ENCODE peak calls at places on chromosome 7, in four cellular contexts. G, K, A and S are unnamed samples.

GRCh38 chr7:100247152-100247757 is 27.5 kb downstream of the PVRIG start:
- DNase-seq in G (no peak), K (peak), A (peak), S (peak)

GRCh38 chr7:124881981-124882380 is 47.6 kb downstream of the POT1 start:
- DNase-seq in G (no peak), K (no peak), A (no peak), S (no peak)

GRCh38 chr7:102456327-102456726 is 8.3 kb downstream of the ALKBH4 start:
- DNase-seq in G (no peak), K (no peak), A (peak), S (no peak)

GRCh38 chr7:2166625-2167280 is 66.0 kb downstream of the MAD1L1 start:
- DNase-seq in G (peak), K (no peak), A (no peak), S (no peak)

GRCh38 chr7:111982133-111982532 is 224.1 kb downstream of the DOCK4 start:
- DNase-seq in G (no peak), K (no peak), A (peak), S (no peak)

GRCh38 chr7:50629238-50629901 is 64.2 kb upstream of the DDC start:
- DNase-seq in G (no peak), K (no peak), A (no peak), S (no peak)

GRCh38 chr7:64313740-64314491 is at the start of gene ZNF736:
- DNase-seq in G (peak), K (peak), A (peak), S (no peak)

GRCh38 chr7:94301024-94301588 is 93.6 kb upstream of the COL1A2 start:
- DNase-seq in G (no peak), K (peak), A (peak), S (peak)

GRCh38 chr7:18927134-18927533 is 190.3 kb downstream of the TWIST1 start:
- DNase-seq in G (no peak), K (no peak), A (no peak), S (no peak)

GRCh38 chr7:108004220-108005142 is 1.5 kb upstream of the LAMB1 start:
- DNase-seq in G (no peak), K (no peak), A (peak), S (no peak)

GRCh38 chr7:94396606-94397005 is 1.9 kb downstream of the COL1A2 start:
- DNase-seq in G (no peak), K (no peak), A (no peak), S (no peak)

GRCh38 chr7:69898189-69898588 is 299.9 kb downstream of the AUTS2 start:
- DNase-seq in G (no peak), K (no peak), A (no peak), S (no peak)

GRCh38 chr7:3193721-3194120 is 107.3 kb upstream of the SDK1 start:
- DNase-seq in G (no peak), K (no peak), A (no peak), S (no peak)

GRCh38 chr7:47534322-47535032 is 47.4 kb downstream of the TNS3 start:
- DNase-seq in G (no peak), K (no peak), A (peak), S (no peak)
- TF ChIP-seq CTCF in G (no peak), K (no peak), A (peak), S (no peak)

DNA sequence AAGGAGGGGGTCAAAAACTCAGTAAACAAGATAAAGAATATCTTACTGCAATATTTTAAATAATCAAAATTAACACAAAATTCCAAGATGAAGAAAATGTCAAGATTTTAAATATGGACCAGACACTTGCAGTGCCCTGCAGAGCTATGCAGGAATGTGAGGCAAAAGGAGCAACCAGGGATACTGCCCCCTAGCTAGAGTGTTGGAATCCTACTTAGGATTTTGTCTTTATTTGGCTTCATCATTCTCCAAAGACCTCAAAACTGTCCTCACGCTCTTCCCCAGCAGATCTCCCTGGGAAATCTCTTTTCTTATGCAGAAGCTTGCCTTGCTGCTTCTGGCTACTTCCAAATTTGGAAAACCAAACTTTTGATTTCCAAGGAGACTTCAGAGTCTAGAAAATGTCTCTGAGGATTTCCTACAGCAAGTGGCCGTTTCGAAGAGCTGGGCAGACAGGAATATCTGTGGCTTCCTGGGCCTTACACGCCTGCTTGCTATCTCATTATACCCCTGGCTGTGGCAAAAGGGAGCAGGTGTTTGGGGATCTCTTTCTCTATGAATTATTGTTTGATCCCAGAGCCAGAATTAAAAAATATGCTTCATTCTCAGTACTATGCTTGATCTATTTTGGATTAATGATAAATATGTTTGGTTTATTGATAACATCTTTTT is 232.2 kb upstream of the BMPER start:
- DNase-seq in G (no peak), K (no peak), A (no peak), S (no peak)
- TF ChIP-seq CTCF in G (no peak), K (no peak), A (peak), S (no peak)

GRCh38 chr7:39493929-39494328 is 72.3 kb upstream of the YAE1 start:
- DNase-seq in G (no peak), K (no peak), A (no peak), S (no peak)

GRCh38 chr7:39490296-39490695 is 75.9 kb upstream of the YAE1 start:
- DNase-seq in G (peak), K (no peak), A (no peak), S (no peak)

DNA sequence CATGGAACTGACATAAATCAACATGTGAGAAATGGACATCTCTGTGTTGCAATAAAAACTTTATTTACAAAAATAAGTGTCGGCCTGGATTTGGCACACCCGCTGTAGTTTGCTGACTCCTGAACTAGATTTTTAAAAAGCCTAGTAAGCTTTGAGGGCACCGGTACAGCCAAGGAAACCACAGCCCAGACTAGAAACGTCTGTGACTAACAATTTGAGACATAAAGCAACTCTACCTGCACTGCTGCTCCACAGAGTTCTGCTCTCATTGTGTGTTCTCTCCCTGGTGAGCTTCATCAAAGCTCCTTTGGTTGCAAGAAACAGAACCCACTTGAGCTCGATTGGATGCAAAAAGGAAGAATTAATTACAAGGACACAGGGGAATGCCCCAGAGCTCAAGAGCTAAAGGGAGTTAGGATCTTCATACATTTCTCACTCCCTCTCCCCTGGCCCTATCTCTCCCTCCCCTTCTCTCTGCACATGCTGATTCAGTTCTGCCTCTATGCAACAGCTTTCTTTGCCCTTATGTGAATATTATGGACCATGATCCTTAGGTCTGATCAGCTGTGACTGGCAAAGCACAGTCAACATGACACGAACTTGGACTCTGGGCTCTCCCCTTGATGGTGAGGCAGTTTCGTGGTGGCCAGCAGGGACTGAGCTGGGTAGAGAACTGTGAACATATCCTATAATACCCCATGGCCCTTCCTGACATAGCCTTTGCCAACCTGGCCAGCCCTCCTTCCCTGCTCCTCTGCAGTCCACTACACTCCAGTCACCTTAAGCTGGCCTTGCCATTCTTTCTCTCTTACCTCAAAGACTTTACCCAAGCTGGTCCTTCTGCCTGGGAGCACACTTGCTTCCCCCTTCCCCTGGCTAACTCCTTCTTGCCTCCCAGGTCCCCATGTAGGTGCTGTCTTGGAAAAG is 77.5 kb upstream of the YAE1 start:
- DNase-seq in G (no peak), K (no peak), A (no peak), S (no peak)
- TF ChIP-seq CTCF in G (no peak), K (no peak), A (no peak), S (no peak)

DNA sequence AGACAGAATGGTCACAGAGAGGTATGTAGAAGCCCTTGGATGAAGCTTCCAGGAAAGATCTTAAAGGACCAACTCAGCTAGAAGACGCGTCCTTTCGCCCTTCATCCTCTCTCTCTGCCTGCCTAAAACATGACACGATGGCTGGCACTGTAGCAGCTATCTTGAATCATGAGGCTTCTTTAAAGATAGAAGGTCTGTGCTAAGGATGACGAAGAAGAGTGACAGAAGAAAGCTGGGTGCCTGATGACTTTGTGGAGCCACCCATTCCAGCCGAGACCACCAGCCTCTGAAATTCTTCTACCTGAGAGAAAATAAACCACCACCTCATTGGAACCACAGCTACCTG is 25.5 kb downstream of the WDR86 start:
- DNase-seq in G (no peak), K (no peak), A (no peak), S (no peak)
- TF ChIP-seq CTCF in G (no peak), K (no peak), A (no peak), S (no peak)

DNA sequence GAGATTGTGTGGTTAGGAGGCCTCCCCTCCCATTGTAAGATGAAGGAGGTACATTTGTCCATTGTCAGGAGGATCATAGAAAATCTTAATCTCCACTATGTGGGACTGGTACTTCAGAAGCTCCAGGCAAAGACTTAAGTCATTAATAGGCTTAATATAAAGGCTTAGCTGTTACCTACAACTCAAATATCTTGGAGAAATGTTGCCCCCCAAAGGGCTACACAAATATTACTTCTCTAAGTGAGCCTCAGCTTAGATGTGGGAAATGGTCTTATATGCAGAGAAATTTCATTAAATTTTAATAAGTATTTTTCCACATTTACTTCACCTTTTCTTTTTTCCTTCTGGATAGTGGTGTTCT is 27.2 kb downstream of the TAS2R41 start:
- DNase-seq in G (no peak), K (no peak), A (peak), S (no peak)
- TF ChIP-seq CTCF in G (no peak), K (no peak), A (peak), S (no peak)